ENCODE peak calls at places on chromosome 18, in six cellular contexts. F is body of pancreas; A is upper lobe of right lung; H is CD4-positive, CD25-positive, alpha-beta regulatory T cell; Y is naive thymus-derived CD4-positive, alpha-beta T cell; S is effector memory CD4-positive, alpha-beta T cell. X is an unnamed sample. For H3K36me3, the result is how much of the 10 kb centered on the place peaks cover.

GRCh38 chr18:62187543-62188378 is 706 bp downstream of the RELCH start:
- DNase-seq in F (no peak), A (peak), H (peak), Y (peak), S (no peak), X (peak)

GRCh38 chr18:8277270-8277669 is 332.0 kb upstream of the RAB12 start:
- DNase-seq in F (no peak), A (no peak), H (no peak), Y (no peak), S (no peak), X (no peak)

GRCh38 chr18:31952223-31952622 is 9.3 kb upstream of the TRAPPC8 start:
- DNase-seq in F (no peak), A (no peak), H (no peak), Y (no peak), S (no peak), X (no peak)

GRCh38 chr18:73043231-73044000 is 175.6 kb upstream of the NETO1 start:
- DNase-seq in F (no peak), A (no peak), H (no peak), Y (no peak), S (no peak), X (no peak)

GRCh38 chr18:55346961-55347740 is 240.8 kb downstream of the TCF4 start:
- DNase-seq in F (no peak), A (no peak), H (no peak), Y (no peak), S (no peak), X (no peak)

GRCh38 chr18:55932675-55933074 is 344.7 kb upstream of the TCF4 start:
- DNase-seq in F (no peak), A (no peak), H (no peak), Y (no peak), S (no peak), X (no peak)

GRCh38 chr18:3611313-3612038 is 161.5 kb downstream of the TGIF1 start:
- DNase-seq in F (no peak), A (no peak), H (no peak), Y (no peak), S (no peak), X (no peak)

GRCh38 chr18:36284671-36285295 is 12.7 kb upstream of the FHOD3 start:
- DNase-seq in F (peak), A (no peak), H (peak), Y (no peak), S (peak), X (peak)

GRCh38 chr18:48152549-48152948 is 222.1 kb upstream of the SMAD2 start:
- DNase-seq in F (no peak), A (no peak), H (no peak), Y (no peak), S (no peak), X (no peak)

GRCh38 chr18:55275042-55275897 is 312.7 kb downstream of the TCF4 start:
- DNase-seq in F (no peak), A (no peak), H (no peak), Y (no peak), S (no peak), X (no peak)

GRCh38 chr18:13640266-13640860 is 86.0 kb downstream of the FAM210A start:
- DNase-seq in F (no peak), A (no peak), H (no peak), Y (no peak), S (no peak), X (no peak)

GRCh38 chr18:21897811-21898210 is 157.2 kb downstream of the MIB1 start:
- DNase-seq in F (peak), A (no peak), H (peak), Y (no peak), S (no peak), X (peak)

GRCh38 chr18:42095732-42096377 is 140.8 kb downstream of the PIK3C3 start:
- DNase-seq in F (no peak), A (no peak), H (no peak), Y (no peak), S (no peak), X (no peak)

GRCh38 chr18:5620284-5620683 is 76.5 kb upstream of the EPB41L3 start:
- DNase-seq in F (no peak), A (no peak), H (no peak), Y (no peak), S (no peak), X (no peak)

GRCh38 chr18:76619342-76620315 is 124.6 kb upstream of the ZNF516 start:
- DNase-seq in F (peak), A (peak), H (no peak), Y (no peak), S (no peak), X (no peak)

GRCh38 chr18:13359195-13359594 is 140.6 kb downstream of the LDLRAD4 start:
- DNase-seq in F (no peak), A (no peak), H (no peak), Y (no peak), S (no peak), X (no peak)

GRCh38 chr18:56382541-56382940 is 255.9 kb downstream of the TXNL1 start:
- DNase-seq in F (no peak), A (no peak), H (no peak), Y (no peak), S (no peak), X (no peak)

GRCh38 chr18:36187138-36187825 is at the start of gene MOCOS:
- DNase-seq in F (peak), A (peak), H (peak), Y (peak), S (peak), X (peak)

GRCh38 chr18:68847219-68847860 is 49.5 kb downstream of the CCDC102B start:
- DNase-seq in F (no peak), A (no peak), H (peak), Y (no peak), S (no peak), X (peak)

GRCh38 chr18:42514522-42514921 is 559.5 kb downstream of the PIK3C3 start:
- DNase-seq in F (no peak), A (no peak), H (no peak), Y (no peak), S (no peak), X (no peak)

GRCh38 chr18:51278045-51278649 is 80.7 kb upstream of the MEX3C start:
- DNase-seq in F (peak), A (no peak), H (no peak), Y (no peak), S (no peak), X (no peak)

GRCh38 chr18:28183418-28184078 is 6.6 kb upstream of the CDH2 start:
- DNase-seq in F (no peak), A (no peak), H (no peak), Y (no peak), S (no peak), X (no peak)

GRCh38 chr18:62957885-62958472 is 242.6 kb downstream of the PHLPP1 start:
- DNase-seq in F (peak), A (no peak), H (peak), Y (no peak), S (peak), X (peak)

GRCh38 chr18:48680339-48680738 is 141.5 kb downstream of the CTIF start:
- DNase-seq in F (no peak), A (no peak), H (no peak), Y (no peak), S (no peak), X (no peak)

GRCh38 chr18:13222371-13223281 is 4.1 kb downstream of the LDLRAD4 start:
- DNase-seq in F (no peak), A (peak), H (no peak), Y (no peak), S (no peak), X (no peak)

GRCh38 chr18:48929951-48930713 is 20.6 kb downstream of the SMAD7 start:
- DNase-seq in F (peak), A (peak), H (no peak), Y (no peak), S (no peak), X (no peak)

GRCh38 chr18:61992285-61992684 is 99.5 kb upstream of the RNF152 start:
- DNase-seq in F (no peak), A (no peak), H (no peak), Y (no peak), S (no peak), X (no peak)

GRCh38 chr18:22347624-22348511 is 69.8 kb downstream of the CTAGE1 start:
- DNase-seq in F (peak), A (peak), H (peak), Y (no peak), S (no peak), X (no peak)

GRCh38 chr18:55743133-55743532 is 155.1 kb upstream of the TCF4 start:
- DNase-seq in F (no peak), A (no peak), H (no peak), Y (no peak), S (no peak), X (no peak)

GRCh38 chr18:48627216-48627615 is 88.4 kb downstream of the CTIF start:
- DNase-seq in F (no peak), A (no peak), H (no peak), Y (no peak), S (no peak), X (no peak)

GRCh38 chr18:73707035-73707434 is 440.6 kb downstream of the FBXO15 start:
- DNase-seq in F (no peak), A (no peak), H (no peak), Y (no peak), S (no peak), X (no peak)

GRCh38 chr18:74116628-74117554 is 30.7 kb downstream of the FBXO15 start:
- DNase-seq in F (peak), A (no peak), H (peak), Y (no peak), S (no peak), X (no peak)

GRCh38 chr18:29377346-29377745 is 1200.4 kb upstream of the CDH2 start:
- DNase-seq in F (no peak), A (no peak), H (no peak), Y (no peak), S (no peak), X (no peak)

GRCh38 chr18:67600181-67600631 is 83.7 kb upstream of the DSEL start:
- DNase-seq in F (no peak), A (no peak), H (no peak), Y (no peak), S (no peak), X (no peak)

GRCh38 chr18:29321561-29321960 is 1144.6 kb upstream of the CDH2 start:
- DNase-seq in F (no peak), A (no peak), H (no peak), Y (no peak), S (no peak), X (no peak)

GRCh38 chr18:34023471-34023870 is 201.2 kb downstream of the NOL4 start:
- DNase-seq in F (no peak), A (no peak), H (no peak), Y (no peak), S (no peak), X (no peak)
- H3K36me3 ChIP-seq in F (under half), A (under half), H (under half), Y (under half), S (under half), X (under half)

DNA sequence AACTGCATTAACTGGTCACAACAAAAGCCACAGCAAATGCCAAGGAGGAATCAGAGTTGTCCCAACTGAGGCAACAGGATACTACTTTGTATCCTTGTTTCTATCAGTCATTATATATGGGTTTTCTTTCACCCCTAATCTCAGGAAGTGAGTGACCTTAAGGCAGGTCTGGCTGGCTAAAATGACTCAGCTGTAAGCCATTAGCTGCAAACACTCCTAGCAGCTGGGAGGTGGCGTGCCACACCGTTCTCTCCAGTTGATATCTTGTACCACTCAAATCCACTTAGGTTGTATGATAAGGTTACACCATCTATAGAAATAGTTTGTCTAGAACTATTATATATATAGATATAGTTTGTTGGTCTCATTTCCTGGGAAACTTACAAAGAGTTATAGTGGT is 171.1 kb upstream of the MC4R start:
- DNase-seq in F (no peak), A (no peak), H (no peak), Y (no peak), S (no peak), X (no peak)
- H3K36me3 ChIP-seq in F (under half), A (under half), H (under half), Y (under half), S (under half), X (under half)

DNA sequence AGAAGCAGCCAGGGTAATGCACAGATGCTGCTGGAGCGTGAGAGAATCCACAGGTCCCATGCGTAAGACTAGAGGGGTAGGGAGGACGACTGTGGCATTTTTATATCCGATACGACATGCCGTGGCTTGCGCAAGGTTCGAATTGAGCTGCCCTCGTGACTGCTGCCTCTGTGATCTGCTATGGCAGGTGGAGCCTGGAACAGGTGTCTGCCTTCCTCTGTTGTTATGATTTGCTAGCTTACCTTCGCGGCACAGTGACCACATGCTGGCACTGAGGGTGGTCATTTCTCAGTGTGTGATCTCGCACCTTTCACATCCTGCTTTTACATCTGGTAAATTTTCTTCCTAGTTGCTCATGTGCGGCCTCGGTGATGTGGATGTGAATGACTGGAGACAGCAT is 240.2 kb downstream of the ALPK2 start:
- DNase-seq in F (no peak), A (no peak), H (no peak), Y (no peak), S (no peak), X (no peak)
- H3K36me3 ChIP-seq in F (under half), A (half or more), H (under half), Y (under half), S (under half), X (under half)

GRCh38 chr18:9933865-9934264 is 20.0 kb downstream of the VAPA start:
- DNase-seq in F (no peak), A (no peak), H (no peak), Y (no peak), S (no peak), X (no peak)
- H3K36me3 ChIP-seq in F (under half), A (half or more), H (half or more), Y (under half), S (under half), X (under half)

DNA sequence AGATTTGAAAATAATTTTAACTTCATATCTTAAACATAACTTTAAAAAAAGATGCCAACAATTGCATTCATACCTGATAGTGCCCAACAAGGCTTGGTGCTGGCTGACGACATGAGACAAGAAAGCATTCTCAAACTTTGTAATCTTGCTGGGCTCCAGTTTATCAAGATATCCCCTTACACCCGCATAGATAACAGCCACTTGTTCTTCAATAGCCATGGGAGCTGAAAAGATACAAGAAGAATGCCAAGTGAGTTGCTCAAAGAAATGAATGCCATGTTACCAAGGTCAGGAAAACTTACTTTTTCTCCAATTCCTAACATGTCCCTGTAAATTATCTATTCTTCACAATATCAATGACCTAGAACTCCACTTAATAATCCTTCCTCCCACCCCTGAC is 12.4 kb upstream of the PSTPIP2 start:
- DNase-seq in F (no peak), A (no peak), H (no peak), Y (no peak), S (no peak), X (no peak)
- H3K36me3 ChIP-seq in F (half or more), A (half or more), H (half or more), Y (half or more), S (half or more), X (half or more)

GRCh38 chr18:23908827-23909226 is 105.7 kb upstream of the TTC39C start:
- DNase-seq in F (no peak), A (no peak), H (no peak), Y (no peak), S (no peak), X (no peak)
- H3K36me3 ChIP-seq in F (under half), A (under half), H (under half), Y (under half), S (under half), X (under half)

X was measured in CD4-positive, alpha-beta memory T cell.